ENCODE peak calls at places on chromosomes 13 and 19, in five cellular contexts. N is SHP77, K is psoas muscle, X is neural progenitor cell, Z is activated T-cell treated with anti-CD3 and anti-CD28 coated beads for 4 hours. H is an unnamed sample.

GRCh38 chr13:73939603-73940002 is 194.6 kb downstream of the KLF12 start:
- DNase-seq in Z (no peak), K (no peak), N (no peak), X (no peak), H (no peak)

GRCh38 chr19:19500975-19501644 is 14.2 kb downstream of the TSSK6 start:
- DNase-seq in N (no peak), Z (no peak), X (no peak), K (no peak), H (no peak)

GRCh38 chr13:41365636-41366035 is 54.6 kb downstream of the NAA16 start:
- DNase-seq in X (no peak), N (no peak), K (no peak), Z (no peak), H (no peak)

GRCh38 chr19:51097166-51097736 is 11.0 kb downstream of the CTU1 start:
- DNase-seq in K (peak; percentile 47), N (peak; percentile 65), X (peak; percentile 70), Z (peak; percentile 57), H (peak; percentile 67)

GRCh38 chr13:23760000-23760399 is 129.2 kb downstream of the MIPEP start:
- DNase-seq in K (no peak), Z (no peak), X (no peak), N (no peak), H (no peak)

GRCh38 chr13:73090116-73090811 is 31.5 kb downstream of the KLF5 start:
- DNase-seq in Z (no peak), X (no peak), N (peak; percentile 50), K (no peak), H (no peak)

GRCh38 chr13:49649244-49649962 is 21.1 kb downstream of the ARL11 start:
- DNase-seq in X (peak; percentile 35), Z (no peak), N (no peak), K (no peak), H (no peak)

GRCh38 chr13:113915786-113916329 is 52.0 kb upstream of the GAS6 start:
- DNase-seq in K (no peak), Z (no peak), X (no peak), N (no peak), H (no peak)

GRCh38 chr19:7921955-7922840 is 2.1 kb downstream of the SNAPC2 start:
- DNase-seq in K (peak; percentile 21), Z (no peak), N (no peak), X (no peak), H (peak; percentile 58)

GRCh38 chr13:20053016-20053415 is 94.5 kb downstream of the ZMYM2 start:
- DNase-seq in X (no peak), K (no peak), Z (no peak), N (no peak), H (no peak)

GRCh38 chr13:99656843-99657506 is 155.7 kb downstream of the TM9SF2 start:
- DNase-seq in N (no peak), K (no peak), X (peak; percentile 27), Z (no peak), H (no peak)

GRCh38 chr19:45667620-45668341 is at the start of gene GIPR:
- DNase-seq in Z (peak; percentile 46), K (peak; percentile 33), N (peak; percentile 76), X (peak; percentile 66), H (peak; percentile 79)

GRCh38 chr13:99926014-99926731 is 45.4 kb downstream of the ZIC5 start:
- DNase-seq in X (no peak), Z (no peak), N (peak; percentile 77), K (no peak), H (no peak)

GRCh38 chr13:102970542-102970941 is 95.7 kb downstream of the SLC10A2 start:
- DNase-seq in N (no peak), X (no peak), K (no peak), Z (no peak), H (no peak)

GRCh38 chr13:75052616-75053015 is 429.4 kb downstream of the TBC1D4 start:
- DNase-seq in K (no peak), X (no peak), N (no peak), Z (no peak), H (no peak)

H was measured in aorta.